ENCODE peak calls at places on chromosomes 3 and 15, in nine cellular contexts. G is ascending aorta, C is AG04450, W is mucosa of descending colon, H is HL-60, X is Caco-2, K is stomach, P is esophagus squamous epithelium, Z is brain microvascular endothelial cell. O is an unnamed sample.

GRCh38 chr3:10357592-10358308 is 36.8 kb upstream of the SEC13 start:
- DNase-seq in G (peak), C (peak), W (no peak), H (peak), X (no peak), K (no peak), P (no peak), Z (peak), O (no peak)

GRCh38 chr15:94119215-94119815 is 112.0 kb upstream of the MCTP2 start:
- DNase-seq in G (no peak), C (no peak), W (no peak), H (no peak), X (peak), K (no peak), P (no peak), Z (no peak), O (no peak)

GRCh38 chr3:81728766-81729544 is 32.5 kb downstream of the GBE1 start:
- DNase-seq in G (no peak), C (no peak), W (no peak), H (no peak), X (no peak), K (no peak), P (no peak), Z (no peak), O (no peak)

GRCh38 chr3:64717872-64718613 is 30.2 kb upstream of the ADAMTS9 start:
- DNase-seq in G (no peak), C (no peak), W (no peak), H (no peak), X (no peak), K (no peak), P (no peak), Z (no peak), O (no peak)

GRCh38 chr15:57329582-57330367 is 46.5 kb upstream of the CGNL1 start:
- DNase-seq in G (no peak), C (no peak), W (no peak), H (no peak), X (no peak), K (no peak), P (no peak), Z (no peak), O (no peak)

GRCh38 chr3:100516843-100517242 is 24.4 kb downstream of the TMEM45A start:
- DNase-seq in G (no peak), C (no peak), W (no peak), H (no peak), X (no peak), K (no peak), P (no peak), Z (no peak), O (no peak)

GRCh38 chr15:53226559-53226958 is 436.4 kb upstream of the ONECUT1 start:
- DNase-seq in G (no peak), C (no peak), W (no peak), H (no peak), X (no peak), K (no peak), P (no peak), Z (no peak), O (no peak)

GRCh38 chr3:134749802-134750553 is 45.1 kb upstream of the EPHB1 start:
- DNase-seq in G (no peak), C (no peak), W (no peak), H (no peak), X (no peak), K (no peak), P (no peak), Z (no peak), O (no peak)

GRCh38 chr3:122786067-122786466 is 7.6 kb downstream of the HSPBAP1 start:
- DNase-seq in G (no peak), C (no peak), W (no peak), H (no peak), X (no peak), K (no peak), P (no peak), Z (peak), O (no peak)

GRCh38 chr3:10554746-10555145 is 49.4 kb upstream of the ATP2B2 start:
- DNase-seq in G (peak), C (no peak), W (no peak), H (no peak), X (no peak), K (no peak), P (no peak), Z (no peak), O (no peak)

GRCh38 chr3:30730967-30731366 is 124.6 kb downstream of the TGFBR2 start:
- DNase-seq in G (no peak), C (no peak), W (no peak), H (no peak), X (no peak), K (no peak), P (no peak), Z (no peak), O (no peak)

GRCh38 chr3:10434144-10434937 is 71.0 kb downstream of the ATP2B2 start:
- DNase-seq in G (no peak), C (no peak), W (no peak), H (no peak), X (no peak), K (no peak), P (no peak), Z (no peak), O (no peak)

GRCh38 chr15:51155016-51155580 is 60.4 kb upstream of the TNFAIP8L3 start:
- DNase-seq in G (no peak), C (no peak), W (no peak), H (no peak), X (no peak), K (no peak), P (no peak), Z (no peak), O (no peak)

GRCh38 chr3:171784937-171785336 is 25.3 kb downstream of the PLD1 start:
- DNase-seq in G (no peak), C (no peak), W (no peak), H (no peak), X (no peak), K (no peak), P (no peak), Z (no peak), O (no peak)

GRCh38 chr3:184645304-184645703 is 66.6 kb downstream of the MAGEF1 start:
- DNase-seq in G (no peak), C (no peak), W (peak), H (no peak), X (no peak), K (peak), P (no peak), Z (no peak), O (peak)

GRCh38 chr3:169158379-169158778 is 505.1 kb downstream of the MECOM start:
- DNase-seq in G (no peak), C (no peak), W (no peak), H (no peak), X (no peak), K (no peak), P (no peak), Z (no peak), O (no peak)

GRCh38 chr15:59148160-59148810 is 43.3 kb downstream of the CCNB2 start:
- DNase-seq in G (no peak), C (no peak), W (no peak), H (no peak), X (no peak), K (no peak), P (no peak), Z (no peak), O (no peak)

GRCh38 chr3:113436794-113437193 is 4.5 kb downstream of the CFAP44 start:
- DNase-seq in G (no peak), C (peak), W (no peak), H (no peak), X (no peak), K (no peak), P (no peak), Z (peak), O (no peak)

GRCh38 chr15:74417230-74417629 is 16.5 kb downstream of the SEMA7A start:
- DNase-seq in G (no peak), C (no peak), W (no peak), H (no peak), X (no peak), K (no peak), P (no peak), Z (peak), O (no peak)

GRCh38 chr15:60774829-60775228 is 295.9 kb upstream of the ICE2 start:
- DNase-seq in G (no peak), C (no peak), W (no peak), H (no peak), X (no peak), K (no peak), P (no peak), Z (no peak), O (no peak)

GRCh38 chr15:74783808-74784175 is 1.9 kb downstream of the CSK start:
- DNase-seq in G (no peak), C (no peak), W (peak), H (no peak), X (no peak), K (no peak), P (no peak), Z (no peak), O (no peak)

GRCh38 chr3:71873093-71873611 is 88.2 kb upstream of the PROK2 start:
- DNase-seq in G (no peak), C (no peak), W (no peak), H (no peak), X (peak), K (no peak), P (no peak), Z (no peak), O (no peak)

GRCh38 chr3:94360982-94361381 is 298.1 kb downstream of the NSUN3 start:
- DNase-seq in G (no peak), C (no peak), W (no peak), H (no peak), X (no peak), K (peak), P (no peak), Z (no peak), O (peak)

GRCh38 chr3:194067949-194068362 is 68.0 kb upstream of the HES1 start:
- DNase-seq in G (no peak), C (no peak), W (no peak), H (no peak), X (no peak), K (no peak), P (no peak), Z (no peak), O (no peak)

GRCh38 chr15:73368301-73369072 is at the start of gene HCN4:
- DNase-seq in G (no peak), C (no peak), W (peak), H (no peak), X (no peak), K (no peak), P (no peak), Z (no peak), O (no peak)

GRCh38 chr3:98732239-98733054 is 30.7 kb upstream of the ST3GAL6 start:
- DNase-seq in G (peak), C (no peak), W (peak), H (no peak), X (peak), K (peak), P (no peak), Z (peak), O (peak)

GRCh38 chr3:186442162-186442561 is 80.1 kb upstream of the DGKG start:
- DNase-seq in G (no peak), C (no peak), W (no peak), H (no peak), X (no peak), K (peak), P (no peak), Z (no peak), O (no peak)

GRCh38 chr3:106029941-106030619 is 161.3 kb upstream of the CBLB start:
- DNase-seq in G (no peak), C (no peak), W (no peak), H (no peak), X (no peak), K (no peak), P (no peak), Z (no peak), O (no peak)

GRCh38 chr15:57146394-57147140 is 228.1 kb downstream of the TCF12 start:
- DNase-seq in G (no peak), C (no peak), W (no peak), H (no peak), X (no peak), K (no peak), P (no peak), Z (peak), O (no peak)

GRCh38 chr3:58962816-58963215 is 87.0 kb downstream of the CFAP20DC start:
- DNase-seq in G (no peak), C (no peak), W (no peak), H (no peak), X (no peak), K (no peak), P (no peak), Z (no peak), O (no peak)

GRCh38 chr3:96347289-96347688 is 467.1 kb upstream of the EPHA6 start:
- DNase-seq in G (no peak), C (no peak), W (no peak), H (no peak), X (no peak), K (no peak), P (no peak), Z (no peak), O (no peak)

GRCh38 chr15:45458746-45459403 is 63.7 kb downstream of the SLC30A4 start:
- DNase-seq in G (peak), C (no peak), W (no peak), H (peak), X (peak), K (peak), P (no peak), Z (no peak), O (peak)

GRCh38 chr3:150202696-150203095 is 205.4 kb upstream of the TSC22D2 start:
- DNase-seq in G (no peak), C (no peak), W (no peak), H (no peak), X (no peak), K (no peak), P (no peak), Z (no peak), O (no peak)

GRCh38 chr3:41652506-41652905 is 309.4 kb downstream of the ULK4 start:
- DNase-seq in G (no peak), C (no peak), W (no peak), H (no peak), X (no peak), K (no peak), P (no peak), Z (no peak), O (no peak)

GRCh38 chr15:58227706-58228543 is 89.7 kb downstream of the AQP9 start:
- DNase-seq in G (peak), C (peak), W (no peak), H (peak), X (peak), K (peak), P (no peak), Z (peak), O (peak)

GRCh38 chr3:165192610-165193192 is 3.5 kb downstream of the SLITRK3 start:
- DNase-seq in G (no peak), C (no peak), W (no peak), H (no peak), X (no peak), K (no peak), P (no peak), Z (no peak), O (no peak)

GRCh38 chr15:34883633-34884032 is 85.9 kb downstream of the AQR start:
- DNase-seq in G (no peak), C (no peak), W (no peak), H (no peak), X (no peak), K (no peak), P (no peak), Z (peak), O (no peak)

GRCh38 chr3:14486460-14486859 is 53.7 kb downstream of the GRIP2 start:
- DNase-seq in G (no peak), C (no peak), W (no peak), H (no peak), X (no peak), K (no peak), P (no peak), Z (no peak), O (peak)

GRCh38 chr3:130834476-130834875 is 59.4 kb upstream of the ATP2C1 start:
- DNase-seq in G (no peak), C (no peak), W (no peak), H (no peak), X (no peak), K (no peak), P (no peak), Z (peak), O (no peak)

GRCh38 chr3:29561651-29562050 is 280.8 kb downstream of the RBMS3 start:
- DNase-seq in G (no peak), C (no peak), W (no peak), H (no peak), X (no peak), K (no peak), P (no peak), Z (no peak), O (no peak)

GRCh38 chr3:43091481-43091880 is 14.4 kb downstream of the POMGNT2 start:
- DNase-seq in G (no peak), C (no peak), W (no peak), H (no peak), X (no peak), K (no peak), P (no peak), Z (no peak), O (no peak)

GRCh38 chr3:43086460-43087165 is 19.3 kb downstream of the POMGNT2 start:
- DNase-seq in G (no peak), C (no peak), W (no peak), H (no peak), X (no peak), K (no peak), P (no peak), Z (no peak), O (no peak)

GRCh38 chr3:43090238-43090637 is 15.6 kb downstream of the POMGNT2 start:
- DNase-seq in G (no peak), C (no peak), W (no peak), H (no peak), X (no peak), K (no peak), P (no peak), Z (no peak), O (no peak)

GRCh38 chr3:43089081-43089480 is 16.8 kb downstream of the POMGNT2 start:
- DNase-seq in G (no peak), C (no peak), W (no peak), H (no peak), X (no peak), K (no peak), P (no peak), Z (no peak), O (no peak)

GRCh38 chr3:43087249-43087776 is 18.6 kb downstream of the POMGNT2 start:
- DNase-seq in G (no peak), C (no peak), W (no peak), H (no peak), X (no peak), K (no peak), P (no peak), Z (no peak), O (no peak)
- TF ChIP-seq CTCF in G (no peak), C (peak), W (no peak), H (no peak), X (no peak), K (no peak), P (no peak), Z (peak), O (no peak)

GRCh38 chr15:29938701-29939340 is 116.6 kb upstream of the TJP1 start:
- DNase-seq in G (no peak), C (no peak), W (no peak), H (no peak), X (no peak), K (no peak), P (no peak), Z (no peak), O (no peak)
- TF ChIP-seq CTCF in G (no peak), C (peak), W (peak), H (no peak), X (peak), K (no peak), P (no peak), Z (peak), O (peak)

DNA sequence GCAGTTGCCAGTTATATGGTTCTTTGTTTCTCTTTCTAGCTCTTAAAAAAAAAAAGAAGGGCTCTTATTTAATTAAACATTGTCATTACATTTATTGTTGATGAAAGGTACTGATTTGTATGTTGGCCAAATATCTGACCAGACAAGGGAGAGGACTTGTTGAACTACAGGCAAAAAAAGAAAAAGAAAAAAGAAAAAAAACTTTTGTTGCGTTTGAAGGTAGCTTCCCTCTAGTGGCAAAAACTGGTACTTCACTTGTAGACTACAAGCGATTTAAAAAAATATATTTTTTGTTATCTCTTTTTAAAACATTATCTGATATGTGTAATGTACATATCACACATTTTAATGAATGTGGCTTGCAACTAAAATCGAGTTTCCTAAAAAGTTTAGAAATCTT is 280.6 kb downstream of the ROBO2 start:
- DNase-seq in G (no peak), C (peak), W (no peak), H (no peak), X (no peak), K (no peak), P (no peak), Z (peak), O (no peak)
- TF ChIP-seq CTCF in G (no peak), C (peak), W (peak), H (peak), X (peak), K (peak), P (peak), Z (peak), O (peak)

DNA sequence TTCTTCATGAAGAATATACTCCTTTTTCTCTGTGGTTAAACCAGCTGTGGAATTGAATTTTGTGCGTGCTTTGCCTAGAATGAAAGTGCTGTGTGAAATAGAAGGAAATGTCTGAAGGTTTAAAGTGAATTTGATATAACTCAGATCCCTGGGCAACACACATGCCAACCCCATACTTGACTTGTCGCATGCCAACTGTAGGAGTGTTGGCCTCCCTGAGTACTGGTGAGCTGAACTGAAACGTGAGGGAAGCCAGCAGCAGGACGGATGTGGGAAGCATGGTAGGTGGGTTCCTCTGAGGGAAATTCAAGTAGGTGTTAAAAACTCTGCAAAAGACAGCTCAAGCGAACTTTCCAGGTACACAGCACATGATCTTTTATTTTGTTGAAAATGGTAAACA is 14.7 kb downstream of the FAN1 start:
- DNase-seq in G (no peak), C (no peak), W (no peak), H (no peak), X (no peak), K (no peak), P (no peak), Z (no peak), O (no peak)
- TF ChIP-seq CTCF in G (no peak), C (no peak), W (no peak), H (no peak), X (no peak), K (no peak), P (no peak), Z (no peak), O (no peak)

GRCh38 chr3:9076985-9077384 is 113.7 kb upstream of the RAD18 start:
- DNase-seq in G (no peak), C (no peak), W (no peak), H (no peak), X (no peak), K (no peak), P (no peak), Z (no peak), O (no peak)

GRCh38 chr3:9079674-9080073 is 116.4 kb upstream of the RAD18 start:
- DNase-seq in G (no peak), C (no peak), W (no peak), H (no peak), X (no peak), K (no peak), P (no peak), Z (peak), O (no peak)

GRCh38 chr3:9081201-9081818 is 118.0 kb upstream of the RAD18 start:
- DNase-seq in G (no peak), C (no peak), W (no peak), H (no peak), X (no peak), K (no peak), P (no peak), Z (no peak), O (no peak)

GRCh38 chr3:9080165-9080564 is 116.9 kb upstream of the RAD18 start:
- DNase-seq in G (no peak), C (no peak), W (no peak), H (no peak), X (no peak), K (no peak), P (no peak), Z (peak), O (no peak)

GRCh38 chr3:9078561-9079240 is 115.4 kb upstream of the RAD18 start:
- DNase-seq in G (no peak), C (no peak), W (no peak), H (no peak), X (no peak), K (no peak), P (no peak), Z (no peak), O (no peak)
- TF ChIP-seq CTCF in G (no peak), C (no peak), W (no peak), H (no peak), X (no peak), K (no peak), P (no peak), Z (peak), O (no peak)

O was measured in transverse colon.